ENCODE peak calls at places on chromosome 21, in six cellular contexts. One of them, this sample, is unnamed.

GRCh38 chr21:41695513-41695912 is 71.3 kb downstream of the RIPK4 start:
- DNase-seq in heart left ventricle: no peak
- DNase-seq in GM23248: no peak
- DNase-seq in colonic mucosa: no peak
- DNase-seq in suprapubic skin: no peak
- DNase-seq in H1: no peak
- DNase-seq in this sample: no peak

GRCh38 chr21:14901482-14901958 is 163.3 kb downstream of the NRIP1 start:
- DNase-seq in H1: no peak
- DNase-seq in suprapubic skin: no peak
- DNase-seq in GM23248: peak; percentile 43
- DNase-seq in colonic mucosa: no peak
- DNase-seq in heart left ventricle: no peak
- DNase-seq in this sample: no peak

GRCh38 chr21:38912355-38912619 is 106.6 kb downstream of the ETS2 start:
- DNase-seq in suprapubic skin: no peak
- DNase-seq in GM23248: no peak
- DNase-seq in heart left ventricle: no peak
- DNase-seq in colonic mucosa: peak; percentile 17
- DNase-seq in H1: no peak
- DNase-seq in this sample: no peak

GRCh38 chr21:39657091-39657689 is 44.5 kb downstream of the B3GALT5 start:
- DNase-seq in H1: no peak
- DNase-seq in colonic mucosa: peak; percentile 70
- DNase-seq in GM23248: no peak
- DNase-seq in suprapubic skin: no peak
- DNase-seq in heart left ventricle: no peak
- DNase-seq in this sample: no peak

GRCh38 chr21:38917045-38917774 is 111.5 kb downstream of the ETS2 start:
- DNase-seq in heart left ventricle: no peak
- DNase-seq in H1: no peak
- DNase-seq in colonic mucosa: no peak
- DNase-seq in suprapubic skin: no peak
- DNase-seq in GM23248: no peak
- DNase-seq in this sample: no peak

GRCh38 chr21:28771790-28772501 is 220.7 kb downstream of the LTN1 start:
- DNase-seq in GM23248: peak; percentile 85
- DNase-seq in H1: no peak
- DNase-seq in suprapubic skin: no peak
- DNase-seq in colonic mucosa: no peak
- DNase-seq in heart left ventricle: no peak
- DNase-seq in this sample: no peak

GRCh38 chr21:43303240-43304178 is 123.4 kb downstream of the SIK1 start:
- DNase-seq in suprapubic skin: peak; percentile 63
- DNase-seq in heart left ventricle: peak; percentile 37
- DNase-seq in colonic mucosa: no peak
- DNase-seq in GM23248: no peak
- DNase-seq in H1: no peak
- DNase-seq in this sample: peak; percentile 29

GRCh38 chr21:32658524-32658923 is 46.3 kb upstream of the CFAP298 start:
- DNase-seq in H1: no peak
- DNase-seq in colonic mucosa: no peak
- DNase-seq in suprapubic skin: no peak
- DNase-seq in GM23248: no peak
- DNase-seq in heart left ventricle: no peak
- DNase-seq in this sample: no peak

GRCh38 chr21:20250337-20250736 is 747.9 kb upstream of the NCAM2 start:
- DNase-seq in heart left ventricle: no peak
- DNase-seq in colonic mucosa: no peak
- DNase-seq in H1: no peak
- DNase-seq in GM23248: no peak
- DNase-seq in suprapubic skin: no peak
- DNase-seq in this sample: no peak

GRCh38 chr21:25373126-25374082 is 233.9 kb downstream of the MRPL39 start:
- DNase-seq in suprapubic skin: no peak
- DNase-seq in GM23248: no peak
- DNase-seq in H1: no peak
- DNase-seq in colonic mucosa: no peak
- DNase-seq in heart left ventricle: no peak
- DNase-seq in this sample: no peak

GRCh38 chr21:16455978-16456377 is 726.2 kb downstream of the USP25 start:
- DNase-seq in suprapubic skin: no peak
- DNase-seq in colonic mucosa: no peak
- DNase-seq in heart left ventricle: no peak
- DNase-seq in GM23248: no peak
- DNase-seq in H1: no peak
- DNase-seq in this sample: no peak

GRCh38 chr21:39837861-39838359 is 29.3 kb upstream of the PCP4 start:
- DNase-seq in heart left ventricle: no peak
- DNase-seq in H1: no peak
- DNase-seq in GM23248: no peak
- DNase-seq in colonic mucosa: no peak
- DNase-seq in suprapubic skin: no peak
- DNase-seq in this sample: no peak

GRCh38 chr21:17446737-17447136 is 66.1 kb upstream of the CXADR start:
- DNase-seq in heart left ventricle: no peak
- DNase-seq in H1: no peak
- DNase-seq in colonic mucosa: no peak
- DNase-seq in GM23248: no peak
- DNase-seq in suprapubic skin: no peak
- DNase-seq in this sample: no peak

GRCh38 chr21:29378814-29379213 is 80.1 kb downstream of the BACH1 start:
- DNase-seq in heart left ventricle: no peak
- DNase-seq in colonic mucosa: no peak
- DNase-seq in GM23248: no peak
- DNase-seq in H1: no peak
- DNase-seq in suprapubic skin: no peak
- DNase-seq in this sample: no peak

GRCh38 chr21:18251065-18251464 is 6.4 kb downstream of the CHODL start:
- DNase-seq in suprapubic skin: no peak
- DNase-seq in colonic mucosa: no peak
- DNase-seq in heart left ventricle: no peak
- DNase-seq in H1: no peak
- DNase-seq in GM23248: no peak
- DNase-seq in this sample: no peak

GRCh38 chr21:38916214-38916964 is 110.7 kb downstream of the ETS2 start:
- DNase-seq in GM23248: no peak
- DNase-seq in colonic mucosa: no peak
- DNase-seq in suprapubic skin: no peak
- DNase-seq in H1: no peak
- DNase-seq in heart left ventricle: no peak
- DNase-seq in this sample: no peak

GRCh38 chr21:44002511-44002910 is 9.6 kb upstream of the TRAPPC10 start:
- DNase-seq in suprapubic skin: peak; percentile 56
- DNase-seq in colonic mucosa: no peak
- DNase-seq in heart left ventricle: no peak
- DNase-seq in GM23248: no peak
- DNase-seq in H1: no peak
- DNase-seq in this sample: no peak

GRCh38 chr21:26686278-26686677 is 113.2 kb upstream of the CYYR1 start:
- DNase-seq in GM23248: peak; percentile 37
- DNase-seq in colonic mucosa: no peak
- DNase-seq in H1: no peak
- DNase-seq in heart left ventricle: no peak
- DNase-seq in suprapubic skin: no peak
- DNase-seq in this sample: no peak

GRCh38 chr21:14945176-14945575 is 119.6 kb downstream of the NRIP1 start:
- DNase-seq in H1: no peak
- DNase-seq in colonic mucosa: no peak
- DNase-seq in GM23248: no peak
- DNase-seq in heart left ventricle: no peak
- DNase-seq in suprapubic skin: no peak
- DNase-seq in this sample: no peak

GRCh38 chr21:32749662-32750061 is 21.8 kb upstream of the SYNJ1 start:
- DNase-seq in colonic mucosa: no peak
- DNase-seq in H1: no peak
- DNase-seq in GM23248: no peak
- DNase-seq in suprapubic skin: no peak
- DNase-seq in heart left ventricle: no peak
- DNase-seq in this sample: no peak

GRCh38 chr21:15060776-15061175 is 4.0 kb downstream of the NRIP1 start:
- DNase-seq in suprapubic skin: no peak
- DNase-seq in H1: no peak
- DNase-seq in GM23248: peak; percentile 48
- DNase-seq in heart left ventricle: no peak
- DNase-seq in colonic mucosa: no peak
- DNase-seq in this sample: no peak

GRCh38 chr21:39451332-39452206 is at the start of gene SH3BGR:
- DNase-seq in H1: peak; percentile 33
- DNase-seq in heart left ventricle: peak; percentile 88
- DNase-seq in colonic mucosa: peak; percentile 34
- DNase-seq in GM23248: peak; percentile 3
- DNase-seq in suprapubic skin: no peak
- DNase-seq in this sample: peak; percentile 73

GRCh38 chr21:36199021-36199420 is 42.4 kb downstream of the DOP1B start:
- DNase-seq in suprapubic skin: no peak
- DNase-seq in heart left ventricle: no peak
- DNase-seq in H1: no peak
- DNase-seq in GM23248: no peak
- DNase-seq in colonic mucosa: no peak
- DNase-seq in this sample: no peak

GRCh38 chr21:39048064-39048463 is 135.2 kb downstream of the PSMG1 start:
- DNase-seq in H1: no peak
- DNase-seq in heart left ventricle: peak; percentile 46
- DNase-seq in colonic mucosa: peak; percentile 65
- DNase-seq in suprapubic skin: no peak
- DNase-seq in GM23248: no peak
- DNase-seq in this sample: no peak

GRCh38 chr21:38488640-38489282 is 9.5 kb downstream of the ERG start:
- DNase-seq in heart left ventricle: no peak
- DNase-seq in GM23248: no peak
- DNase-seq in suprapubic skin: no peak
- DNase-seq in H1: no peak
- DNase-seq in colonic mucosa: no peak
- DNase-seq in this sample: no peak

DNA sequence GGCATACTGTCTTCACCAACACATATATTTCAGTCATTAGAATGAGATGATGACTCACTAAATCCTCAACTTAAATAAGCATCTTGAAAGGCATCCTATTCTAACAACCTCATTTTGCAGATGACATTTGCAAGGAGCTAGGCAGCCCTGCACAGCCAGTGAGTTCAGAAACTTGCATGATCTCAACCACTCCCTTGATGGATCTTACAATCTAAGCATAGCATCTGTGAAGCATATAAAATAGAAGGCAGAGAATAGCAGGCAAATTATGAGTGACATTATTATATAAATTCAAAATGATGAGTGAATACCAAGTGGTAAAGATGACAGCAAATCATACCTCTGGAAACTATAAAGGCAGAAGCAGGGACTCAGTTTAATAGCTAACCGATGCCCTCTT is 31.6 kb downstream of the KRTAP20-3 start:
- DNase-seq in GM23248: no peak
- DNase-seq in suprapubic skin: no peak
- DNase-seq in H1: no peak
- DNase-seq in colonic mucosa: no peak
- DNase-seq in heart left ventricle: no peak
- DNase-seq in this sample: no peak
- H3K9me3 ChIP-seq in GM23248: no peaks in the 10 kb centered on the region
- H3K9me3 ChIP-seq in suprapubic skin: no peaks in the 10 kb centered on the region
- H3K9me3 ChIP-seq in H1: no peaks in the 10 kb centered on the region
- H3K9me3 ChIP-seq in colonic mucosa: no peaks in the 10 kb centered on the region
- H3K9me3 ChIP-seq in heart left ventricle: no peaks in the 10 kb centered on the region
- H3K9me3 ChIP-seq in this sample: no peaks in the 10 kb centered on the region

GRCh38 chr21:34889287-34889536 is 159.9 kb downstream of the RUNX1 start:
- DNase-seq in H1: no peak
- DNase-seq in suprapubic skin: no peak
- DNase-seq in heart left ventricle: peak; percentile 62
- DNase-seq in colonic mucosa: peak; percentile 47
- DNase-seq in GM23248: peak; percentile 88
- DNase-seq in this sample: peak; percentile 46

GRCh38 chr21:34888569-34889286 is 160.4 kb downstream of the RUNX1 start:
- DNase-seq in H1: peak; percentile 79
- DNase-seq in suprapubic skin: peak; percentile 95
- DNase-seq in heart left ventricle: peak; percentile 96
- DNase-seq in colonic mucosa: peak; percentile 96
- DNase-seq in GM23248: peak; percentile 98
- DNase-seq in this sample: peak; percentile 93

GRCh38 chr21:34886554-34887385 is 162.3 kb downstream of the RUNX1 start:
- DNase-seq in suprapubic skin: peak; percentile 72
- DNase-seq in heart left ventricle: peak; percentile 36
- DNase-seq in H1: no peak
- DNase-seq in GM23248: peak; percentile 50
- DNase-seq in colonic mucosa: peak; percentile 44
- DNase-seq in this sample: peak; percentile 27

GRCh38 chr21:34889537-34890257 is 159.4 kb downstream of the RUNX1 start:
- DNase-seq in suprapubic skin: peak; percentile 88
- DNase-seq in GM23248: peak; percentile 94
- DNase-seq in heart left ventricle: peak; percentile 84
- DNase-seq in H1: no peak
- DNase-seq in colonic mucosa: peak; percentile 82
- DNase-seq in this sample: peak; percentile 73

GRCh38 chr21:34887729-34888568 is 161.2 kb downstream of the RUNX1 start:
- DNase-seq in H1: no peak
- DNase-seq in colonic mucosa: peak; percentile 75
- DNase-seq in GM23248: peak; percentile 99
- DNase-seq in heart left ventricle: peak; percentile 68
- DNase-seq in suprapubic skin: peak; percentile 89
- DNase-seq in this sample: peak; percentile 55
- H3K4me1 ChIP-seq in H1: peaks cover 12% of the 10 kb centered on the region
- H3K4me1 ChIP-seq in colonic mucosa: peaks cover 9% of the 10 kb centered on the region
- H3K4me1 ChIP-seq in GM23248: peaks cover 23% of the 10 kb centered on the region
- H3K4me1 ChIP-seq in heart left ventricle: peaks cover 26% of the 10 kb centered on the region
- H3K4me1 ChIP-seq in suprapubic skin: peaks cover 51% of the 10 kb centered on the region
- H3K4me1 ChIP-seq in this sample: peaks cover 57% of the 10 kb centered on the region

GRCh38 chr21:37416914-37417313 is 50.3 kb downstream of the DYRK1A start:
- DNase-seq in suprapubic skin: no peak
- DNase-seq in colonic mucosa: no peak
- DNase-seq in H1: no peak
- DNase-seq in heart left ventricle: no peak
- DNase-seq in GM23248: no peak
- DNase-seq in this sample: no peak

GRCh38 chr21:37415938-37416337 is 49.4 kb downstream of the DYRK1A start:
- DNase-seq in H1: no peak
- DNase-seq in heart left ventricle: no peak
- DNase-seq in colonic mucosa: no peak
- DNase-seq in suprapubic skin: no peak
- DNase-seq in GM23248: peak; percentile 10
- DNase-seq in this sample: no peak

GRCh38 chr21:37413553-37414291 is 47.1 kb downstream of the DYRK1A start:
- DNase-seq in colonic mucosa: no peak
- DNase-seq in GM23248: no peak
- DNase-seq in H1: no peak
- DNase-seq in suprapubic skin: no peak
- DNase-seq in heart left ventricle: no peak
- DNase-seq in this sample: no peak

GRCh38 chr21:37412603-37413360 is 46.2 kb downstream of the DYRK1A start:
- DNase-seq in H1: no peak
- DNase-seq in suprapubic skin: no peak
- DNase-seq in GM23248: peak; percentile 83
- DNase-seq in heart left ventricle: no peak
- DNase-seq in colonic mucosa: no peak
- DNase-seq in this sample: no peak

GRCh38 chr21:37414292-37415253 is 48.0 kb downstream of the DYRK1A start:
- DNase-seq in suprapubic skin: no peak
- DNase-seq in H1: no peak
- DNase-seq in colonic mucosa: no peak
- DNase-seq in GM23248: no peak
- DNase-seq in heart left ventricle: no peak
- DNase-seq in this sample: no peak
- H3K27ac ChIP-seq in suprapubic skin: no peak overlapping the region
- H3K27ac ChIP-seq in H1: no peak overlapping the region
- H3K27ac ChIP-seq in colonic mucosa: no peak overlapping the region
- H3K27ac ChIP-seq in GM23248: peak overlapping the region; percentile 85
- H3K27ac ChIP-seq in heart left ventricle: peak overlapping the region; percentile 9
- H3K27ac ChIP-seq in this sample: peak overlapping the region; percentile 59

GRCh38 chr21:27693376-27693775 is 726.5 kb upstream of the ADAMTS5 start:
- DNase-seq in heart left ventricle: no peak
- DNase-seq in colonic mucosa: no peak
- DNase-seq in H1: no peak
- DNase-seq in GM23248: peak; percentile 87
- DNase-seq in suprapubic skin: no peak
- DNase-seq in this sample: no peak
- H3K9me3 ChIP-seq in heart left ventricle: no peaks in the 10 kb centered on the region
- H3K9me3 ChIP-seq in colonic mucosa: no peaks in the 10 kb centered on the region
- H3K9me3 ChIP-seq in H1: peaks cover 4% of the 10 kb centered on the region
- H3K9me3 ChIP-seq in GM23248: no peaks in the 10 kb centered on the region
- H3K9me3 ChIP-seq in suprapubic skin: no peaks in the 10 kb centered on the region
- H3K9me3 ChIP-seq in this sample: peaks cover 16% of the 10 kb centered on the region

This sample was measured in left ventricle myocardium inferior.